ENCODE peak calls at places on chromosomes 6 and 20, in seven cellular contexts. K, H, T, E, W, P and B are unnamed samples.

GRCh38 chr20:35305682-35306556 is 13.7 kb upstream of the FAM83C start:
- DNase-seq in K (peak), H (peak), T (no peak), E (no peak), W (peak), P (no peak), B (no peak)

GRCh38 chr6:128519132-128519930 is 1.1 kb downstream of the PTPRK start:
- DNase-seq in K (peak), H (peak), T (peak), E (peak), W (peak), P (peak), B (peak)

GRCh38 chr6:150056156-150056555 is 12.8 kb downstream of the ULBP3 start:
- DNase-seq in K (no peak), H (no peak), T (no peak), E (no peak), W (no peak), P (no peak), B (no peak)

GRCh38 chr20:44069203-44069931 is 117.6 kb downstream of the JPH2 start:
- DNase-seq in K (no peak), H (no peak), T (no peak), E (no peak), W (no peak), P (no peak), B (no peak)

GRCh38 chr20:53750827-53751393 is 157.3 kb upstream of the ZNF217 start:
- DNase-seq in K (peak), H (no peak), T (peak), E (peak), W (no peak), P (no peak), B (no peak)

GRCh38 chr6:158170656-158171081 is 2.5 kb downstream of the GTF2H5 start:
- DNase-seq in K (peak), H (no peak), T (no peak), E (no peak), W (no peak), P (no peak), B (no peak)

GRCh38 chr20:23435675-23436539 is 3.6 kb upstream of the CSTL1 start:
- DNase-seq in K (no peak), H (peak), T (no peak), E (peak), W (no peak), P (no peak), B (peak)

GRCh38 chr20:5996765-5997164 is 46.3 kb downstream of the MCM8 start:
- DNase-seq in K (no peak), H (no peak), T (no peak), E (no peak), W (no peak), P (no peak), B (no peak)

GRCh38 chr20:63399596-63400375 is 38.6 kb upstream of the CHRNA4 start:
- DNase-seq in K (no peak), H (no peak), T (no peak), E (no peak), W (no peak), P (no peak), B (no peak)

GRCh38 chr6:128131566-128131965 is 230.7 kb upstream of the THEMIS start:
- DNase-seq in K (peak), H (no peak), T (no peak), E (no peak), W (no peak), P (no peak), B (no peak)

GRCh38 chr20:19495905-19496703 is 262.0 kb upstream of the RIN2 start:
- DNase-seq in K (no peak), H (no peak), T (no peak), E (no peak), W (peak), P (no peak), B (no peak)

DNA sequence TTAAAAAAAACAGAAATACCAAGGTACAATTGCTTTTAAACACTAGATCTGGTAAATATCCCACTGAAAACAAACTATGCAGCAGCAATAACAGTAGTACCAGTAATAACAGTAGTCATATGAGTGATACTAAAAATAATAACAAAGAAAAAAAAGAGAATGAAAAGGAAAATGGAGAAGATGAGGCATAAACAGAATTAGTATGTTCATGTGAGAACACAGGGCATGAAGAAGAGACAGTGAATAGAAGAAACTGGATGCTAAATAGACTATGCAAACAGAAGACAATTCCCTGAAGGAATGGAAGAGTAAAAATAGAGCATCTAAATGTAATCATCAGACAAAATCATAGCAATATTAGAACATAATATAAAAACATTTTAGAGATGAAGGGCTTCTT is 121.1 kb downstream of the RNGTT start:
- DNase-seq in K (no peak), H (no peak), T (no peak), E (no peak), W (no peak), P (no peak), B (no peak)
- H3K27ac ChIP-seq in K (no peak), H (no peak), T (no peak), E (no peak), W (no peak), P (no peak), B (no peak)

GRCh38 chr20:51445591-51445990 is 96.9 kb downstream of the NFATC2 start:
- DNase-seq in K (peak), H (no peak), T (no peak), E (no peak), W (no peak), P (no peak), B (no peak)

GRCh38 chr20:51447765-51448148 is 94.8 kb downstream of the NFATC2 start:
- DNase-seq in K (no peak), H (no peak), T (no peak), E (no peak), W (no peak), P (no peak), B (no peak)

GRCh38 chr20:51447097-51447764 is 95.3 kb downstream of the NFATC2 start:
- DNase-seq in K (peak), H (peak), T (peak), E (peak), W (peak), P (no peak), B (peak)

GRCh38 chr20:51446230-51446629 is 96.3 kb downstream of the NFATC2 start:
- DNase-seq in K (no peak), H (no peak), T (no peak), E (no peak), W (no peak), P (no peak), B (no peak)

DNA sequence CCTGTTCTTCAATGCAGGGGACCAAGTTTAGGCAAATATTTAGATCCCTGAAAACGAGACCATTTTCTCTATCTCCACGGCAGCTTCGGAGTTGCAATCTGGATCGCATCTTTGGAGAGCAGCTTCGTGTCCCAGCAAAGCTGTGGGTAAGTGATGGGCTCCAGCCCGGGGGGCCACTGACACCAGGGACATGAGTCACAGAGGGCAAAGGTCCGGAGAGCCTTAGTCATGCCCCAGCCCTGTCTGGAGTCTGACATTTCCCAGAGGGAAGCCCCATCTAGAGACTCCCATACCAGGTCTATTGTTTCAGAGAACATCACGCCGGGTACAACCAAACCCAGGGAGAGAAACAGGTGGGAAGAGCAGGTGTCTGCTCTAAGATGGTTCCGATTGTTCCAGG is 95.9 kb downstream of the NFATC2 start:
- DNase-seq in K (peak), H (peak), T (peak), E (no peak), W (peak), P (no peak), B (no peak)
- H3K27ac ChIP-seq in K (no peak), H (no peak), T (peak), E (peak), W (peak), P (no peak), B (peak)

GRCh38 chr20:17806107-17806506 is 106.3 kb downstream of the BANF2 start:
- DNase-seq in K (no peak), H (no peak), T (no peak), E (no peak), W (no peak), P (no peak), B (no peak)
- H3K27ac ChIP-seq in K (no peak), H (peak), T (peak), E (peak), W (peak), P (peak), B (peak)

GRCh38 chr6:30727920-30728605 is 7.9 kb downstream of the TUBB start:
- DNase-seq in K (peak), H (no peak), T (no peak), E (no peak), W (no peak), P (no peak), B (no peak)
- H3K27ac ChIP-seq in K (peak), H (peak), T (peak), E (no peak), W (no peak), P (peak), B (peak)